ENCODE peak calls at places on chromosome 10, in seven cellular contexts. A is T follicular helper cell; K is aorta; E is erythroblast; F is stimulated activated CD4-positive, alpha-beta T cell treated with anti-CD3 and anti-CD28 coated beads, Interleukin-4, amount 100 ng/mL, for 48 hours; V is effector memory CD8-positive, alpha-beta T cell; X is brain microvascular endothelial cell. C is an unnamed sample.

GRCh38 chr10:90985301-90985700 is 64.4 kb upstream of the ANKRD1 start:
- DNase-seq in E (no peak), X (no peak), A (no peak), K (no peak), V (no peak), F (no peak), C (no peak)

GRCh38 chr10:15802375-15802949 is 57.8 kb downstream of the MINDY3 start:
- DNase-seq in E (peak; percentile 35), V (no peak), F (peak; percentile 6), X (no peak), K (no peak), A (no peak), C (no peak)

GRCh38 chr10:32890444-32890843 is 67.6 kb downstream of the ITGB1 start:
- DNase-seq in X (no peak), E (no peak), A (no peak), V (no peak), F (no peak), K (no peak), C (no peak)

GRCh38 chr10:109783286-109783685 is 140.0 kb downstream of the XPNPEP1 start:
- DNase-seq in V (no peak), E (no peak), K (no peak), X (no peak), A (no peak), F (no peak), C (no peak)

GRCh38 chr10:17665742-17666141 is 21.8 kb downstream of the STAM start:
- DNase-seq in A (no peak), E (peak; percentile 68), V (no peak), K (no peak), F (no peak), X (peak; percentile 85), C (no peak)

GRCh38 chr10:119079572-119080520 is 771 bp downstream of the EIF3A start:
- DNase-seq in E (peak; percentile 85), A (peak; percentile 41), F (peak; percentile 57), K (peak; percentile 92), X (peak; percentile 67), V (peak; percentile 48), C (no peak)

GRCh38 chr10:132437511-132437910 is 40.5 kb downstream of the PWWP2B start:
- DNase-seq in E (no peak), F (no peak), V (no peak), A (no peak), K (no peak), X (no peak), C (no peak)

GRCh38 chr10:122267849-122268737 is 3.0 kb upstream of the BTBD16 start:
- DNase-seq in E (peak; percentile 45), V (peak; percentile 33), K (peak; percentile 83), A (no peak), F (peak; percentile 47), X (peak; percentile 31), C (no peak)

GRCh38 chr10:6607187-6607586 is 27.1 kb upstream of the PRKCQ start:
- DNase-seq in X (no peak), V (peak; percentile 39), K (no peak), A (peak; percentile 27), F (no peak), E (no peak), C (no peak)

GRCh38 chr10:133199488-133199885 is 30.5 kb upstream of the UTF1 start:
- DNase-seq in E (no peak), X (no peak), V (no peak), A (no peak), K (no peak), F (no peak), C (no peak)

GRCh38 chr10:33808475-33808874 is 474.0 kb upstream of the NRP1 start:
- DNase-seq in F (no peak), V (no peak), A (no peak), K (no peak), X (peak; percentile 3), E (no peak), C (no peak)

GRCh38 chr10:26296351-26296750 is 79.8 kb downstream of the GAD2 start:
- DNase-seq in E (no peak), K (no peak), A (no peak), F (no peak), V (no peak), X (no peak), C (no peak)

GRCh38 chr10:80460399-80461207 is 6.5 kb downstream of the TSPAN14 start:
- DNase-seq in E (no peak), A (no peak), X (no peak), K (peak; percentile 58), V (no peak), F (no peak), C (no peak)

GRCh38 chr10:16820018-16820417 is 2.8 kb upstream of the RSU1 start:
- DNase-seq in E (no peak), K (no peak), A (no peak), F (no peak), V (no peak), X (no peak), C (no peak)

GRCh38 chr10:43294241-43294658 is 27.4 kb upstream of the RASGEF1A start:
- DNase-seq in K (no peak), E (no peak), F (no peak), X (no peak), A (no peak), V (peak; percentile 51), C (no peak)

GRCh38 chr10:16843252-16843870 is 26.1 kb upstream of the RSU1 start:
- DNase-seq in A (no peak), X (peak; percentile 42), K (no peak), V (peak; percentile 27), F (no peak), E (peak; percentile 77), C (peak; percentile 27)

GRCh38 chr10:123635131-123635530 is 31.0 kb upstream of the GPR26 start:
- DNase-seq in V (no peak), F (no peak), X (no peak), E (no peak), K (no peak), A (no peak), C (no peak)

GRCh38 chr10:61592581-61592980 is 70.1 kb upstream of the CABCOCO1 start:
- DNase-seq in F (no peak), V (no peak), A (no peak), X (peak; percentile 24), K (no peak), E (peak; percentile 15), C (no peak)

GRCh38 chr10:47258921-47259320 is 41.1 kb upstream of the GDF10 start:
- DNase-seq in V (no peak), A (no peak), E (no peak), F (no peak), X (no peak), K (no peak), C (no peak)